ENCODE peak calls at places on chromosomes 6 and 20, in four cellular contexts. L, F, N and D are unnamed samples.

GRCh38 chr20:57529810-57530209 is 4.9 kb upstream of the CTCFL start:
- DNase-seq in L (no peak), F (no peak), N (no peak), D (no peak)

GRCh38 chr6:30685157-30685976 is 1.1 kb downstream of the PPP1R18 start:
- DNase-seq in L (peak), F (no peak), N (peak), D (no peak)

GRCh38 chr20:37229300-37229699 is 32.3 kb downstream of the GHRH start:
- DNase-seq in L (no peak), F (no peak), N (no peak), D (no peak)

GRCh38 chr6:138593100-138593877 is 94.0 kb upstream of the NHSL1 start:
- DNase-seq in L (peak), F (peak), N (peak), D (no peak)

GRCh38 chr6:53461682-53462081 is 83.2 kb downstream of the GCLC start:
- DNase-seq in L (peak), F (no peak), N (no peak), D (no peak)

GRCh38 chr20:37071481-37071911 is 24.3 kb downstream of the RBL1 start:
- DNase-seq in L (peak), F (peak), N (peak), D (no peak)

GRCh38 chr6:3899061-3899460 is 49.9 kb downstream of the FAM50B start:
- DNase-seq in L (no peak), F (no peak), N (no peak), D (no peak)

GRCh38 chr6:33740794-33741193 is 5.9 kb downstream of the IP6K3 start:
- DNase-seq in L (no peak), F (no peak), N (no peak), D (no peak)

GRCh38 chr6:147077251-147077650 is 127.0 kb upstream of the STXBP5 start:
- DNase-seq in L (no peak), F (no peak), N (no peak), D (no peak)
- TF ChIP-seq CTCF in L (no peak), F (no peak), N (no peak), D (no peak)

GRCh38 chr20:61918548-61918947 is 147.1 kb downstream of the TAF4 start:
- DNase-seq in L (no peak), F (no peak), N (no peak), D (no peak)
- TF ChIP-seq CTCF in L (no peak), F (peak), N (no peak), D (peak)

GRCh38 chr6:111958534-111958933 is 85.3 kb upstream of the FYN start:
- DNase-seq in L (peak), F (no peak), N (no peak), D (no peak)

GRCh38 chr6:111956098-111956497 is 82.8 kb upstream of the FYN start:
- DNase-seq in L (no peak), F (no peak), N (no peak), D (no peak)

GRCh38 chr6:111952326-111952725 is 79.1 kb upstream of the FYN start:
- DNase-seq in L (no peak), F (no peak), N (no peak), D (no peak)

GRCh38 chr6:111952821-111953535 is 79.7 kb upstream of the FYN start:
- DNase-seq in L (peak), F (no peak), N (no peak), D (no peak)

DNA sequence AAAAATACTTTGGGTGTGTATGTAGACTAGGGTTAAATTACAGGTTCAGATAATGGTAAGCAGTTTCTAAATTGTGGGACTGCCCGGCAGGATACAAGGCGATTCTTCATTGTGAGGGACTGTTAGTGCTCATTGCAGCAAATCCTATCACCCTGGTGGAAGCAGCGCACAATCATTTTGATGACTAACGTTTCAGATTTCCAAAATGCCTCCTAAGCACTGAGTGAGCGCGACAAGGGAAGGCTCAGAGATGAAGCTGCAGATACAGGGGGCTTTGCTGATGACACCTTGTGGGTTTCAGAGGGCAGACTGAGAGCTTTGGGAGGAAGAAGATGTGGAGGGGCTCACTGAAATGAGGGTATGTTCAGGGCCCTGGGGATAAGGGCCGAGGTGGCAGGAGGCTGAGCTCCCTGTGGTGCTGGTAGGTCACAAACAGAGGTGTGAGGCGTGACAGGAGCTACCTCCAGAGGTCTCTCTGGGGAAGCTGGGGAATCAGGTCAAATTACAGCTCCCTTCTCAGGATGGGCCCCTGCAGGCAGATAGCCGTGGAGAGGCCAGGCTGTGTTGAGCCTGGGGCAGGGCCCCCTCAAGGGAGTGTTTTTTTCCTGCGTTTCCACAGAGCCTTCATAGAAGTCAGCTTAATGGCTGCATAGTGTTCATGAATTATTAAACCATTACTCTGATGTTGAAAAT is 84.5 kb upstream of the FYN start:
- DNase-seq in L (no peak), F (no peak), N (no peak), D (no peak)
- TF ChIP-seq CTCF in L (no peak), F (no peak), N (no peak), D (no peak)

GRCh38 chr20:59082077-59082740 is 39.6 kb upstream of the PRELID3B start:
- DNase-seq in L (peak), F (no peak), N (peak), D (no peak)
- TF ChIP-seq CTCF in L (peak), F (peak), N (peak), D (peak)

GRCh38 chr6:75124085-75124484 is 81.8 kb downstream of the COL12A1 start:
- DNase-seq in L (no peak), F (no peak), N (no peak), D (no peak)
- TF ChIP-seq CTCF in L (no peak), F (no peak), N (no peak), D (peak)

DNA sequence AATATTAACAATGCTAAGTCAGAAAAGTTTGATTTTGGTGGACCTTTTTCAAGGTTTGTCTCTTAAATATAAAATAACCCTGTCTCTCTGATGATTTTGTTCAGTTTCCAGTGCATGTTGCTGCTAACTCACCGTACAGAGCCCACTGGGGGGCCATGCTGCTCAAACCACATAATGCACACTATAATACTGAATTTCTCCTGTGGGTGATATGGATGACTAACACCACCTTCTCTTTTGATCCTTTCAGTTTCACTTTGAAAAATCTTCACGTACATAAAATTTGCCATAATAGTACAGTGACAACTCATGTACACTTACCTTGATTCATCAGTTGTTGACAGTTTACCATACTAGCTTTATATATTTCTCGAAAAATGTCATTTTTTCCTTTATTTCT is 506.6 kb upstream of the MAN1A1 start:
- DNase-seq in L (peak), F (no peak), N (no peak), D (no peak)
- TF ChIP-seq CTCF in L (no peak), F (no peak), N (no peak), D (no peak)

GRCh38 chr20:50344232-50345071 is 153.8 kb downstream of the CEBPB start:
- DNase-seq in L (peak), F (no peak), N (no peak), D (no peak)
- TF ChIP-seq CTCF in L (peak), F (peak), N (peak), D (peak)

GRCh38 chr20:8800089-8800488 is 268.8 kb upstream of the PLCB4 start:
- DNase-seq in L (no peak), F (no peak), N (no peak), D (no peak)
- TF ChIP-seq CTCF in L (no peak), F (no peak), N (peak), D (peak)

GRCh38 chr20:46133886-46134654 is 16.0 kb downstream of the CD40 start:
- DNase-seq in L (no peak), F (no peak), N (no peak), D (peak)

GRCh38 chr20:46134716-46135115 is 16.6 kb downstream of the CD40 start:
- DNase-seq in L (no peak), F (no peak), N (no peak), D (peak)

GRCh38 chr20:46130534-46130933 is 12.4 kb downstream of the CD40 start:
- DNase-seq in L (peak), F (no peak), N (no peak), D (peak)

GRCh38 chr20:46131396-46131795 is 13.3 kb downstream of the CD40 start:
- DNase-seq in L (no peak), F (peak), N (peak), D (no peak)

GRCh38 chr20:46132705-46133120 is 14.6 kb downstream of the CD40 start:
- DNase-seq in L (peak), F (no peak), N (peak), D (peak)
- TF ChIP-seq CTCF in L (peak), F (peak), N (peak), D (peak)